ENCODE peak calls at places on chromosomes 5 and 9, in four cellular contexts. D is body of pancreas, S is fibroblast of pulmonary artery, N is GM10248. K is an unnamed sample.
A peak's percentile ranks its signal among the peaks of the same experiment; 100 is the strongest.

GRCh38 chr5:36250427-36250826 is 8.7 kb upstream of the NADK2 start:
- DNase-seq in D (no peak), S (no peak), N (no peak), K (no peak)

GRCh38 chr9:76634356-76635054 is 129.7 kb upstream of the PCA3 start:
- DNase-seq in D (no peak), S (peak; percentile 83), N (no peak), K (no peak)

GRCh38 chr9:76403352-76403751 is 9.1 kb upstream of the RFK start:
- DNase-seq in D (no peak), S (peak; percentile 90), N (peak; percentile 48), K (no peak)

GRCh38 chr9:569276-569675 is 272.2 kb upstream of the DMRT1 start:
- DNase-seq in D (no peak), S (no peak), N (no peak), K (no peak)

GRCh38 chr5:173735171-173735570 is 118.7 kb upstream of the BOD1 start:
- DNase-seq in D (no peak), S (no peak), N (no peak), K (no peak)

GRCh38 chr9:98010450-98010849 is 27.3 kb downstream of the ANP32B start:
- DNase-seq in D (no peak), S (peak; percentile 72), N (peak; percentile 48), K (no peak)

GRCh38 chr5:78647411-78647818 is 1.2 kb downstream of the LHFPL2 start:
- DNase-seq in D (peak; percentile 28), S (peak; percentile 62), N (peak; percentile 37), K (no peak)

GRCh38 chr5:173703466-173703865 is 87.0 kb upstream of the BOD1 start:
- DNase-seq in D (no peak), S (no peak), N (no peak), K (no peak)

GRCh38 chr5:139061856-139062255 is 136.3 kb downstream of the SIL1 start:
- DNase-seq in D (no peak), S (peak; percentile 37), N (no peak), K (no peak)

GRCh38 chr9:106963684-106964083 is 100.7 kb downstream of the ZNF462 start:
- DNase-seq in D (no peak), S (no peak), N (no peak), K (no peak)

GRCh38 chr5:7756453-7756852 is 94.5 kb downstream of the CFAP90 start:
- DNase-seq in D (no peak), S (no peak), N (no peak), K (no peak)

GRCh38 chr9:34254141-34254913 is 74.7 kb downstream of the KIF24 start:
- DNase-seq in D (no peak), S (peak; percentile 65), N (no peak), K (no peak)

GRCh38 chr5:108687599-108688220 is 60.0 kb upstream of the FER start:
- DNase-seq in D (no peak), S (peak; percentile 18), N (peak; percentile 32), K (no peak)

DNA sequence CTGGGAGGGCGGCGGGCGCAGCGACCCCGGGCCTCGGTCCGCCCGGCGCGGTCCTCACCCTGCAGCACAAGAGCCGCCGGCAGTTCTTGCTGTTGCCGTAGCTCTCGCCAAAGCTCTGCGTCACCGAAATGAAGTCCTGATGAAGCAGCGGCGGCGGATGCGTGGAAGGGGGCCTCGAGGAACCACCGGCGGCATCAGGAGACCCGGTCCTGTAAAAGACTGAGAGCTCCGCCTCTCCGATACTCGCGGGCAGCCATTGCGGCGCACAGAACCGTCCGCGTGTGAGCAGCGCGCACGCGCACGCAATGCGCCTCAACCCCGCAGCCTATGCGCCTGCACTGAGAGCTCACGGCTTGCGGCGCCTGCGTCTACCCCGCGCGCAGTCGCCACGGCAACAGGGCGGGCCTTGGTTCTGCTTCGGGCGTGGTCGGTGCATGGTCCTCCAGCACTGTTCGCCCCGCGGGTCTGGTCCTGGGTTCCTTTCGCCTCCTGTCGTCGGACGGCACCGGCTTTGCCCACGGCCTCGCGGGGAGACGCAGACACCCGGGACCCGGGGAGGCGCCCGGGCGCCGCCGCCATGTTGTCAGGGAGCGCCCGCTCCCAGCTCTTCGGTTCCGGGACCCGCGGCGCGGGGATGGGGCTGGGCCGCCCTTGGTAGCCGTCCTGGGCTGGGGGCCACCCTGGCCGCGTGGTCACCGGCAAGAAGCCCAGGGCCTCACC is 9.3 kb upstream of the GRIN1 start:
- DNase-seq in D (peak; percentile 93), S (peak; percentile 93), N (peak; percentile 93), K (peak; percentile 96)
- TF ChIP-seq CTCF in D (no peak), S (no peak), N (no peak), K (no peak)

GRCh38 chr9:115482747-115483146 is 364.8 kb upstream of the TNC start:
- DNase-seq in D (no peak), S (no peak), N (no peak), K (no peak)
- TF ChIP-seq CTCF in D (no peak), S (no peak), N (no peak), K (no peak)

GRCh38 chr5:44345871-44346270 is 43.3 kb downstream of the FGF10 start:
- DNase-seq in D (no peak), S (no peak), N (no peak), K (no peak)
- TF ChIP-seq CTCF in D (no peak), S (no peak), N (no peak), K (no peak)

GRCh38 chr5:38373733-38374132 is 115.4 kb downstream of the EGFLAM start:
- DNase-seq in D (no peak), S (peak; percentile 58), N (no peak), K (no peak)

GRCh38 chr5:38379360-38379827 is 121.0 kb downstream of the EGFLAM start:
- DNase-seq in D (no peak), S (no peak), N (no peak), K (no peak)

GRCh38 chr5:38378579-38378978 is 120.2 kb downstream of the EGFLAM start:
- DNase-seq in D (no peak), S (no peak), N (no peak), K (no peak)

GRCh38 chr5:38375423-38375822 is 117.1 kb downstream of the EGFLAM start:
- DNase-seq in D (no peak), S (no peak), N (no peak), K (no peak)

DNA sequence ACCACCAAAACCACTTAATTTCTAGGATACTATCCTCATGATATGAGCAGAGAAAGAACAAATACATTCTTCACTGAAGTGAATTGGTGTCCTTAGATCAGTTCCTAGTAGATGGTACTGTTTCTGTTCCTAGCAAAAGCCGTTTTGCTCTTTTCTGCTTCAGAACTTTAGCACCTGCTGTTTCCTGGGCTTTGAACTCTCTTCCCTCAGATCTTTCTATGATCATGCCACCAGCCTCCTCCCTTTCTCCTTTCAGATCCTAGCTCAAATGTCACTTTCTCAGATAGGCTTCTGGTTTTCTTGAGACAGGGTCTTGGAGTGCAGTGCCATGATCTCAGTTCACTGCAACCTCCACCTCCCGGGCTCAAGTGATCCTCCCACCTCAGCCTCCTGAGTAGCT is 118.0 kb downstream of the EGFLAM start:
- DNase-seq in D (no peak), S (no peak), N (no peak), K (no peak)
- TF ChIP-seq CTCF in D (no peak), S (no peak), N (no peak), K (no peak)

GRCh38 chr5:33937700-33938506 is 1.7 kb downstream of the RXFP3 start:
- DNase-seq in D (no peak), S (no peak), N (no peak), K (no peak)

GRCh38 chr5:33937017-33937699 is 972 bp downstream of the RXFP3 start:
- DNase-seq in D (no peak), S (no peak), N (no peak), K (no peak)

GRCh38 chr5:33936381-33937016 is at the start of gene RXFP3:
- DNase-seq in D (no peak), S (peak; percentile 44), N (no peak), K (no peak)

GRCh38 chr5:33933723-33934544 is 2.3 kb upstream of the RXFP3 start:
- DNase-seq in D (no peak), S (peak; percentile 11), N (peak; percentile 59), K (no peak)

DNA sequence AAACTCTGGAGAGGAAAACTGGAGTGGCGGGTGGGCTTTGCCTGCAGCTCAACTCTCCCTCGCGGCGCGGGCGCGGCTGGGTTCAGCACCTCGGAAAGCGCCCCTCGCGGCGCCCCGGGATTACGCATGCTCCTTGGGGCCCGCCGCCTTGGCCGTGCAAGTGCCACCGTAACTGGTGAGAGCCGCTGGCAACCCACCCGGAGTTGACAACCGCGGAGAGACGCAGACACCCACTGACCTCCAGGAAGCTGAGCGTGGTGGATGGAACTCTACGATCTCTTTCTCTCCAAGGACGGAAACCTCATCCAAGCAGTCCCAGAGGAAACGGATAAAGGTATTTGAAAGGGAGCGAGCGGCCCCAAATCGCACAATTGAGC is 194 bp upstream of the RXFP3 start:
- DNase-seq in D (peak; percentile 74), S (peak; percentile 66), N (peak; percentile 74), K (peak; percentile 93)
- TF ChIP-seq CTCF in D (peak; percentile 39), S (peak; percentile 1), N (peak; percentile 9), K (peak; percentile 46)

GRCh38 chr9:130833324-130833990 is 1.6 kb upstream of the ABL1 start:
- DNase-seq in D (no peak), S (no peak), N (no peak), K (no peak)
- TF ChIP-seq CTCF in D (no peak), S (no peak), N (no peak), K (no peak)